ENCODE peak calls at places on chromosome 10, in four cellular contexts. Z is ovary, H is colonic mucosa, T is neuronal stem cell. U is an unnamed sample.

GRCh38 chr10:101967713-101968112 is 88.3 kb downstream of the ARMH3 start:
- DNase-seq in Z (no peak), H (no peak), T (no peak), U (no peak)

GRCh38 chr10:63628526-63629362 is 107.5 kb downstream of the REEP3 start:
- DNase-seq in Z (peak; percentile 54), H (peak; percentile 72), T (peak; percentile 55), U (peak; percentile 48)

GRCh38 chr10:29773675-29774091 is 138.9 kb upstream of the SVIL start:
- DNase-seq in Z (no peak), H (no peak), T (no peak), U (no peak)

GRCh38 chr10:47260505-47261111 is 39.4 kb upstream of the GDF10 start:
- DNase-seq in Z (no peak), H (no peak), T (no peak), U (no peak)

GRCh38 chr10:14543048-14543903 is 212.6 kb upstream of the FRMD4A start:
- DNase-seq in Z (peak; percentile 49), H (no peak), T (no peak), U (peak; percentile 62)

GRCh38 chr10:133124357-133125211 is 35.4 kb upstream of the KNDC1 start:
- DNase-seq in Z (peak; percentile 63), H (no peak), T (peak; percentile 56), U (no peak)

GRCh38 chr10:100890696-100891271 is 22.0 kb upstream of the SLF2 start:
- DNase-seq in Z (no peak), H (no peak), T (no peak), U (no peak)

GRCh38 chr10:126063353-126063791 is 167.0 kb downstream of the FANK1 start:
- DNase-seq in Z (no peak), H (no peak), T (no peak), U (no peak)

GRCh38 chr10:53135897-53136253 is 363.3 kb upstream of the MBL2 start:
- DNase-seq in Z (no peak), H (no peak), T (no peak), U (no peak)

GRCh38 chr10:109959571-109960145 is 36.3 kb upstream of the XPNPEP1 start:
- DNase-seq in Z (no peak), H (no peak), T (no peak), U (no peak)

GRCh38 chr10:97888641-97889262 is 39.1 kb downstream of the GOLGA7B start:
- DNase-seq in Z (no peak), H (no peak), T (no peak), U (peak; percentile 34)

GRCh38 chr10:11381023-11381422 is 230.4 kb downstream of the USP6NL start:
- DNase-seq in Z (no peak), H (no peak), T (no peak), U (no peak)

GRCh38 chr10:99595770-99596465 is 24.3 kb downstream of the SLC25A28 start:
- DNase-seq in Z (no peak), H (no peak), T (peak; percentile 12), U (no peak)

GRCh38 chr10:72319416-72320254 is 35.1 kb downstream of the DNAJB12 start:
- DNase-seq in Z (peak; percentile 96), H (peak; percentile 91), T (no peak), U (peak; percentile 97)

GRCh38 chr10:130999376-131000202 is 311.9 kb downstream of the TCERG1L start:
- DNase-seq in Z (no peak), H (no peak), T (no peak), U (no peak)

GRCh38 chr10:18463673-18464211 is 187.6 kb downstream of the NSUN6 start:
- DNase-seq in Z (no peak), H (no peak), T (no peak), U (no peak)

GRCh38 chr10:16991011-16991410 is 138.6 kb downstream of the CUBN start:
- DNase-seq in Z (no peak), H (no peak), T (no peak), U (no peak)

GRCh38 chr10:120229641-120230040 is 227.4 kb upstream of the PLPP4 start:
- DNase-seq in Z (no peak), H (no peak), T (no peak), U (no peak)
- H3K27ac ChIP-seq in Z (no peak overlapping the region), H (no peak overlapping the region), T (no peak overlapping the region), U (no peak overlapping the region)

DNA sequence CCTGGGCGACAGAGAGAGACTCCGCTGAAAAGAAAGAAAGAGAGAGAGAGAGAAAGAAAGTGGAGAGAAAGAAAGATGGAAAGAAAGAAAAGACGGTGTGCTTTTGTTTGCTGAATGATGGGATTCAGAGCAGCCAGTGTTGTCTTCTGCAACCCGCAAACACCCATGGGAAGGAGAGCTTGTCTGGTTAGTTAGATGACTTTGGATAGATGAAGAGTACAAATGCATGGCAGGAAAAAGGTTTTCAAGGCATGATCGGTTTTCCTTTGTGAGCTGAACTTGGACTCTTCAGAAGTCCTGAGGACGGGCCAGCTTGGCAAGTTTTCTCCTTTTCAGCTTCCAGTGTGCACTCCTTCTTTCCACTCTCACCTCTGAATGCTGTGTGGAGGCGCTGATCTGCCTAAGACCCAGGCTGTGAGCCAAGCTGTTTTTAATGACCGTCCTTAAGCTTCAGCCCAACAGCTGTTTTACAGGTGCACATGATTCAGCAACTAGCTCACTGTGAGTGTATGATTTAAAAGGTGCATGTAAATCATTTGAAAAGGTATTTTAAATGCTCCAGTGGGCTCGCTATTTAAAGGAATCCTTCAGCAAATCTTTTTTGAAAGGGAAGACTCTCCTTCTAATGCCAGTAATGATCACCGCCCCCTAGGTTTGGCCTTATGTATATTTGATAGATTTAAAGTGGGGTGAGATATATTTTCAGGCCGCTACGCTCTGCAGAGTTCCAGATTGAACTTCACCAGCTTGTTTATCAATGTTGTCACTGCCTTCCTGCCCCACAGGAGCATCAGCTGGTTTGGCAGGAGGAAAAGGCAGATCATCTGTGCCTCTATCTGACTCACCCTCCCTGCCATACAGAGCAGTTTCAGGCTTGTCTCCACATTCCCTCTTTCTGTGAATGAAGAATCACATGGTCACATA is 115.0 kb downstream of the PLXDC2 start:
- DNase-seq in Z (peak; percentile 42), H (peak; percentile 58), T (no peak), U (no peak)
- H3K27ac ChIP-seq in Z (no peak overlapping the region), H (peak overlapping the region; percentile 60), T (no peak overlapping the region), U (no peak overlapping the region)

GRCh38 chr10:124630551-124630950 is 113.6 kb downstream of the FAM53B start:
- DNase-seq in Z (no peak), H (no peak), T (no peak), U (no peak)
- H3K27ac ChIP-seq in Z (no peak overlapping the region), H (no peak overlapping the region), T (no peak overlapping the region), U (peak overlapping the region; percentile 0)

DNA sequence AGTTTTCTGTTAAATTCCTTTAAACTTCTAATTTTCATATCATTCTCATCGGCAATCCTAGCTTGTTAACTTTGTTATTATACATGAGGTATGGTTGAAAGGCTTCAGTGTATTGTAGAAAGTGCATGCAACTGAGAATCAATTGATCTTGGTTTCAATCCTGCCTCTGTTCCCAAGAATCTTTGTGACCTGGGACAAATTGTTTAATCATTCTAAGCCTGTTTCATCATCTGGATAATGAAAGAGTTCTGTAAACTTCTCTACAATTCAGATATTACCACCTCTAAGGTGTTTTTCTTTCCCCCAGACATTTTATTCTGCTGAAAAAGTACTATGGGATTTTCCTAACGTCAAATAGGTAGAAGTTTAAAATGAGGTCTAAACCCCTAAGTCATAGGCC is 179.0 kb downstream of the RNLS start:
- DNase-seq in Z (no peak), H (no peak), T (no peak), U (no peak)
- H3K27ac ChIP-seq in Z (no peak overlapping the region), H (no peak overlapping the region), T (no peak overlapping the region), U (no peak overlapping the region)

GRCh38 chr10:19933772-19934171 is 117.5 kb downstream of the PLXDC2 start:
- DNase-seq in Z (no peak), H (no peak), T (no peak), U (no peak)
- H3K27ac ChIP-seq in Z (no peak overlapping the region), H (no peak overlapping the region), T (no peak overlapping the region), U (no peak overlapping the region)

GRCh38 chr10:71143610-71144009 is 68.8 kb upstream of the UNC5B start:
- DNase-seq in Z (no peak), H (no peak), T (no peak), U (no peak)
- H3K27ac ChIP-seq in Z (no peak overlapping the region), H (no peak overlapping the region), T (no peak overlapping the region), U (no peak overlapping the region)

GRCh38 chr10:113047963-113048781 is 98.1 kb downstream of the TCF7L2 start:
- DNase-seq in Z (no peak), H (no peak), T (no peak), U (no peak)
- H3K27ac ChIP-seq in Z (peak overlapping the region; percentile 12), H (no peak overlapping the region), T (peak overlapping the region; percentile 41), U (no peak overlapping the region)

GRCh38 chr10:77474939-77475338 is 162.7 kb downstream of the KCNMA1 start:
- DNase-seq in Z (no peak), H (no peak), T (no peak), U (no peak)

GRCh38 chr10:77482072-77482471 is 155.5 kb downstream of the KCNMA1 start:
- DNase-seq in Z (no peak), H (no peak), T (no peak), U (no peak)

GRCh38 chr10:77475522-77475921 is 162.1 kb downstream of the KCNMA1 start:
- DNase-seq in Z (no peak), H (no peak), T (no peak), U (no peak)

GRCh38 chr10:77478248-77478963 is 159.2 kb downstream of the KCNMA1 start:
- DNase-seq in Z (no peak), H (no peak), T (no peak), U (no peak)

DNA sequence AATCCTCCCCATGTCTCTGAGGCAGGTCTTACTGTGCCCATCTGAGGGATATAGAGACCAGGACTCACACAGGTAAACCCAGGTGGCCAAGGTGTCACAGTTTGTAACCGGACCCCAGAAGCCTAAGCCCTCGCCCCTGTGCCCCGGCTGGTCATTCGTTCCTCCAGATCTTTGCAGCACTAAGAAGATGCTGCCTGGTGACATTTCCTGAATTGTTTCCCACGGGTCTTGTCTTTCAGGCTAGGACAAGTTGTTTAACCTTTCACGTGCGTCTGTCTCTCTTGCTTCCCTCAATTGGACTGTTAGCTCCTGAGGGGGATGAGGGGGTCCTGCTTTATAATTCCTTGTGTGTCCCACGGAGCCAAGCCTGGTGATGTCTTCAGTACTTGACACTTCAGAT is 158.0 kb downstream of the KCNMA1 start:
- DNase-seq in Z (no peak), H (no peak), T (no peak), U (no peak)
- H3K27ac ChIP-seq in Z (no peak overlapping the region), H (no peak overlapping the region), T (no peak overlapping the region), U (no peak overlapping the region)

GRCh38 chr10:76150139-76150885 is 718.9 kb downstream of the LRMDA start:
- DNase-seq in Z (peak; percentile 45), H (no peak), T (peak; percentile 82), U (no peak)
- H3K27ac ChIP-seq in Z (no peak overlapping the region), H (no peak overlapping the region), T (peak overlapping the region; percentile 95), U (no peak overlapping the region)

U was measured in Peyer's patch.